ENCODE peak calls at places on chromosomes 16 and 17, in nine cellular contexts. E is neural crest cell; O is EL; A is effector memory CD4-positive, alpha-beta T cell; B is K562; H is left ventricle myocardium superior; X is ELR; K is effector CD4-positive, alpha-beta T cell; L is endodermal cell. Z is an unnamed sample.

GRCh38 chr16:82814059-82814458 is 187.3 kb downstream of the CDH13 start:
- DNase-seq in L (no peak), A (no peak), E (no peak), K (no peak), B (no peak), O (no peak), H (no peak), X (no peak), Z (no peak)

GRCh38 chr16:10609410-10609774 is 29.0 kb upstream of the EMP2 start:
- DNase-seq in A (no peak), E (no peak), L (no peak), K (no peak), O (peak; percentile 86), X (peak; percentile 79), H (no peak), B (no peak), Z (no peak)

GRCh38 chr17:62696726-62697490 is 69.4 kb downstream of the MRC2 start:
- DNase-seq in K (no peak), A (no peak), H (no peak), O (no peak), L (peak; percentile 69), B (no peak), X (no peak), E (no peak), Z (no peak)

GRCh38 chr17:45649796-45650195 is 134.3 kb upstream of the CRHR1 start:
- DNase-seq in L (no peak), O (no peak), A (no peak), K (no peak), E (no peak), B (no peak), H (no peak), X (no peak), Z (no peak)

GRCh38 chr17:65801513-65801912 is 240.1 kb upstream of the AXIN2 start:
- DNase-seq in L (no peak), A (no peak), X (no peak), E (no peak), O (no peak), B (no peak), K (no peak), H (no peak), Z (no peak)

GRCh38 chr17:35709874-35710273 is 21.6 kb upstream of the RASL10B start:
- DNase-seq in O (no peak), X (no peak), A (no peak), L (no peak), H (no peak), B (no peak), E (no peak), K (no peak), Z (no peak)

GRCh38 chr17:34723875-34724274 is 144.5 kb downstream of the TMEM132E start:
- DNase-seq in H (no peak), B (no peak), E (no peak), O (no peak), X (no peak), K (no peak), L (peak; percentile 44), A (no peak), Z (no peak)

GRCh38 chr17:1047177-1047885 is 50.4 kb downstream of the TIMM22 start:
- DNase-seq in E (no peak), B (no peak), X (no peak), L (peak; percentile 59), A (no peak), K (no peak), H (peak; percentile 86), O (no peak), Z (no peak)

GRCh38 chr17:19897901-19898300 is 30.2 kb upstream of the ULK2 start:
- DNase-seq in H (no peak), K (no peak), A (no peak), B (no peak), E (no peak), X (peak; percentile 81), O (peak; percentile 75), L (no peak), Z (no peak)

GRCh38 chr17:36849871-36850348 is 87.4 kb upstream of the LHX1 start:
- DNase-seq in O (peak; percentile 89), E (no peak), H (no peak), X (peak; percentile 95), K (no peak), L (peak; percentile 91), B (peak; percentile 48), A (no peak), Z (peak; percentile 14)

GRCh38 chr17:17934796-17935195 is 37.4 kb downstream of the TOM1L2 start:
- DNase-seq in B (no peak), E (no peak), K (no peak), X (no peak), A (no peak), H (no peak), L (no peak), O (no peak), Z (no peak)

GRCh38 chr16:51592535-51592934 is 441.5 kb upstream of the SALL1 start:
- DNase-seq in B (no peak), K (no peak), L (no peak), E (no peak), A (no peak), H (no peak), X (no peak), O (no peak), Z (no peak)

GRCh38 chr17:48997827-48998556 is 807 bp downstream of the IGF2BP1 start:
- DNase-seq in B (peak; percentile 74), X (peak; percentile 52), E (peak; percentile 9), L (peak; percentile 77), A (no peak), O (no peak), K (no peak), H (no peak), Z (no peak)

GRCh38 chr16:75701361-75701760 is at the start of gene DUXB:
- DNase-seq in L (no peak), H (no peak), B (no peak), A (no peak), X (no peak), E (no peak), O (no peak), K (no peak), Z (no peak)

GRCh38 chr17:48054238-48055185 is 6.4 kb downstream of the NFE2L1 start:
- DNase-seq in O (no peak), X (peak; percentile 73), H (peak; percentile 85), B (peak; percentile 66), E (peak; percentile 75), A (no peak), K (no peak), L (peak; percentile 100), Z (no peak)

GRCh38 chr16:19410435-19411153 is 7.1 kb upstream of the TMC5 start:
- DNase-seq in L (peak; percentile 91), E (peak; percentile 45), H (peak; percentile 41), K (no peak), O (peak; percentile 6), A (no peak), X (peak; percentile 8), B (no peak), Z (peak; percentile 62)

GRCh38 chr17:79033046-79033616 is 9.2 kb downstream of the C1QTNF1 start:
- DNase-seq in O (no peak), X (no peak), A (no peak), B (no peak), L (peak; percentile 35), K (no peak), H (peak; percentile 22), E (no peak), Z (no peak)

GRCh38 chr17:77465358-77466041 is 324.7 kb downstream of the SEC14L1 start:
- DNase-seq in H (peak; percentile 63), L (peak; percentile 83), O (peak; percentile 79), B (no peak), A (peak; percentile 72), X (peak; percentile 84), E (no peak), K (peak; percentile 74), Z (no peak)

GRCh38 chr16:19522369-19523159 is 666 bp upstream of the GDE1 start:
- DNase-seq in B (no peak), X (no peak), L (no peak), K (no peak), O (no peak), A (no peak), H (no peak), E (no peak), Z (no peak)

GRCh38 chr16:57474671-57475661 is 11.3 kb downstream of the DOK4 start:
- DNase-seq in H (no peak), E (no peak), L (no peak), O (no peak), A (no peak), K (no peak), X (no peak), B (no peak), Z (no peak)

GRCh38 chr17:16512011-16512410 is 20.0 kb upstream of the LRRC75A start:
- DNase-seq in A (no peak), X (no peak), L (peak; percentile 76), B (no peak), H (no peak), E (no peak), K (no peak), O (no peak), Z (no peak)

GRCh38 chr17:78316867-78317816 is 42.7 kb downstream of the SOCS3 start:
- DNase-seq in B (peak; percentile 71), L (peak; percentile 96), A (no peak), O (no peak), H (no peak), E (no peak), X (peak; percentile 46), K (no peak), Z (no peak)

GRCh38 chr17:81514485-81514734 is 1.8 kb upstream of the ACTG1 start:
- DNase-seq in H (no peak), E (no peak), K (no peak), L (no peak), O (no peak), A (no peak), X (peak; percentile 45), B (no peak), Z (no peak)

GRCh38 chr16:79628501-79628975 is 28.0 kb upstream of the MAF start:
- DNase-seq in X (no peak), L (no peak), E (no peak), A (no peak), H (no peak), B (no peak), K (no peak), O (peak; percentile 25), Z (no peak)

GRCh38 chr17:63376949-63377348 is 69.2 kb downstream of the CYB561 start:
- DNase-seq in X (no peak), K (no peak), A (no peak), L (no peak), E (no peak), H (no peak), B (no peak), O (no peak), Z (no peak)

GRCh38 chr16:86734559-86735480 is 156.5 kb downstream of the FOXL1 start:
- DNase-seq in A (no peak), K (no peak), E (no peak), L (peak; percentile 78), X (no peak), H (no peak), B (no peak), O (no peak), Z (no peak)

GRCh38 chr16:75099738-75100615 is 16.6 kb downstream of the LDHD start:
- DNase-seq in X (peak; percentile 31), K (no peak), A (no peak), O (peak; percentile 36), B (no peak), H (peak; percentile 53), E (no peak), L (peak; percentile 68), Z (no peak)

GRCh38 chr17:8611671-8612298 is 18.7 kb downstream of the MYH10 start:
- DNase-seq in A (no peak), K (no peak), L (no peak), X (peak; percentile 4), H (no peak), O (peak; percentile 51), B (no peak), E (no peak), Z (no peak)

GRCh38 chr17:57697891-57698708 is 47.0 kb downstream of the CCDC182 start:
- DNase-seq in B (no peak), H (no peak), X (no peak), O (no peak), K (no peak), E (no peak), L (peak; percentile 64), A (no peak), Z (no peak)

GRCh38 chr17:17076066-17076465 is 33.8 kb downstream of the MPRIP start:
- DNase-seq in O (no peak), L (no peak), E (no peak), H (no peak), K (no peak), X (no peak), A (no peak), B (no peak), Z (no peak)

GRCh38 chr16:24689128-24689527 is 40.3 kb upstream of the TNRC6A start:
- DNase-seq in X (peak; percentile 73), A (no peak), K (no peak), L (peak; percentile 70), E (peak; percentile 30), O (peak; percentile 54), H (peak; percentile 37), B (no peak), Z (peak; percentile 57)